ENCODE peak calls at places on chromosomes 16 and 17, in seven cellular contexts. G is tibial artery; O is HuH-7.5; K is posterior cingulate gyrus; P is HT-29; C is IMR-90; Q is activated CD4-positive, alpha-beta T cell treated with anti-CD3 and anti-CD28 coated beads, Interleukin-2, amount 50 U/mL, for 24 hours. U is an unnamed sample.
A peak's percentile ranks its signal among the peaks of the same experiment; 100 is the strongest.

GRCh38 chr16:50476486-50477260 is 71.5 kb upstream of the NKD1 start:
- DNase-seq in C (no peak), P (no peak), K (no peak), G (no peak), Q (no peak), O (no peak), U (no peak)

GRCh38 chr17:79974786-79975497 is 60.7 kb downstream of the TBC1D16 start:
- DNase-seq in G (no peak), P (no peak), K (no peak), C (no peak), Q (no peak), O (no peak), U (no peak)

GRCh38 chr17:31462261-31462660 is 70.8 kb downstream of the RAB11FIP4 start:
- DNase-seq in P (no peak), K (no peak), C (peak; percentile 12), Q (no peak), O (no peak), G (no peak), U (no peak)

GRCh38 chr16:74726736-74727135 is 26.1 kb upstream of the MLKL start:
- DNase-seq in K (no peak), C (no peak), P (peak; percentile 79), Q (no peak), G (no peak), O (peak; percentile 50), U (peak; percentile 50)

GRCh38 chr17:4142107-4142900 is 526 bp downstream of the ZZEF1 start:
- DNase-seq in G (peak; percentile 28), C (peak; percentile 17), O (peak; percentile 27), Q (peak; percentile 6), K (no peak), P (peak; percentile 25), U (peak; percentile 27)

GRCh38 chr17:37884516-37884915 is 39.7 kb upstream of the TBC1D3K start:
- DNase-seq in G (no peak), C (no peak), Q (no peak), K (no peak), P (no peak), O (no peak), U (no peak)

GRCh38 chr17:58083491-58084316 is 485 bp downstream of the DYNLL2 start:
- DNase-seq in C (peak; percentile 43), G (peak; percentile 54), O (peak; percentile 59), Q (peak; percentile 43), P (peak; percentile 46), K (no peak), U (peak; percentile 32)

GRCh38 chr17:68665373-68665772 is 64.2 kb upstream of the FAM20A start:
- DNase-seq in O (no peak), Q (no peak), G (no peak), K (no peak), C (no peak), P (no peak), U (no peak)

GRCh38 chr17:3474212-3474611 is 1.6 kb upstream of the ASPA start:
- DNase-seq in G (no peak), P (peak; percentile 31), C (no peak), Q (no peak), O (peak; percentile 87), K (no peak), U (peak; percentile 81)

GRCh38 chr17:73151888-73152633 is 12.7 kb upstream of the SSTR2 start:
- DNase-seq in G (no peak), P (peak; percentile 43), C (no peak), O (no peak), K (no peak), Q (no peak), U (peak; percentile 70)

U was measured in HepG2.